ENCODE peak calls at places on chromosomes 12 and 14, in seven cellular contexts. C is HepG2, J is fibroblast of villous mesenchyme, H is neural crest cell, S is right atrium auricular region, M is natural killer cell, F is astrocyte of the spinal cord. Z is an unnamed sample.

GRCh38 chr14:103836976-103837725 is 10.2 kb downstream of the PPP1R13B start:
- DNase-seq in J (no peak), M (no peak), H (no peak), F (no peak), C (no peak), S (no peak), Z (no peak)

GRCh38 chr12:59040043-59040442 is 119.7 kb upstream of the LRIG3 start:
- DNase-seq in J (no peak), H (no peak), F (no peak), C (no peak), S (no peak), M (no peak), Z (no peak)

GRCh38 chr12:63897931-63898330 is 53.4 kb downstream of the SRGAP1 start:
- DNase-seq in F (peak), M (no peak), S (no peak), H (no peak), C (no peak), J (peak), Z (no peak)

GRCh38 chr12:107014050-107014449 is 27.1 kb upstream of the MTERF2 start:
- DNase-seq in M (no peak), J (no peak), H (no peak), S (no peak), C (peak), F (no peak), Z (no peak)

GRCh38 chr12:916240-916639 is 33.3 kb downstream of the RAD52 start:
- DNase-seq in H (no peak), C (no peak), F (no peak), S (no peak), M (no peak), J (no peak), Z (no peak)

GRCh38 chr14:96748371-96748770 is 48.8 kb upstream of the VRK1 start:
- DNase-seq in J (no peak), H (no peak), S (no peak), F (no peak), C (no peak), M (no peak), Z (no peak)

GRCh38 chr14:48275301-48275700 is 599.9 kb upstream of the MDGA2 start:
- DNase-seq in F (peak), H (no peak), S (no peak), M (no peak), C (no peak), J (no peak), Z (no peak)

GRCh38 chr12:55899035-55899434 is 28.7 kb downstream of the PYM1 start:
- DNase-seq in M (no peak), H (no peak), J (peak), S (no peak), C (peak), F (peak), Z (no peak)

GRCh38 chr14:20782280-20782890 is 1.3 kb downstream of the RNASE6 start:
- DNase-seq in S (no peak), H (no peak), C (no peak), J (no peak), M (no peak), F (no peak), Z (no peak)

GRCh38 chr14:102226356-102227125 is 78.4 kb downstream of the MOK start:
- DNase-seq in C (no peak), F (no peak), J (no peak), H (no peak), S (no peak), M (no peak), Z (no peak)

GRCh38 chr12:1837541-1838206 is 17.3 kb downstream of the LRTM2 start:
- DNase-seq in M (no peak), C (peak), J (peak), F (peak), S (no peak), H (peak), Z (no peak)

GRCh38 chr14:64110832-64111231 is 183.3 kb downstream of the ESR2 start:
- DNase-seq in H (no peak), F (no peak), C (no peak), J (no peak), S (no peak), M (no peak), Z (no peak)

GRCh38 chr12:69821032-69821431 is 4.0 kb upstream of the MYRFL start:
- DNase-seq in S (no peak), C (no peak), H (no peak), M (no peak), F (no peak), J (no peak), Z (no peak)

GRCh38 chr14:52031781-52032180 is 37.1 kb downstream of the NID2 start:
- DNase-seq in M (no peak), F (peak), H (no peak), S (no peak), C (no peak), J (peak), Z (no peak)

GRCh38 chr12:52949413-52950331 is 754 bp downstream of the KRT18 start:
- DNase-seq in M (no peak), C (peak), H (no peak), F (peak), S (no peak), J (peak), Z (peak)

GRCh38 chr12:93572712-93573551 is 457 bp downstream of the SOCS2 start:
- DNase-seq in S (no peak), C (no peak), J (peak), F (peak), H (peak), M (peak), Z (peak)

GRCh38 chr12:93571854-93572711 is at the start of gene SOCS2:
- DNase-seq in M (peak), C (no peak), J (peak), F (no peak), S (no peak), H (peak), Z (peak)

GRCh38 chr12:93569656-93570551 is 2.6 kb upstream of the SOCS2 start:
- DNase-seq in S (peak), M (peak), C (peak), F (peak), J (peak), H (peak), Z (peak)

GRCh38 chr12:93570552-93571359 is 1.7 kb upstream of the SOCS2 start:
- DNase-seq in F (peak), H (peak), J (peak), M (peak), C (peak), S (peak), Z (peak)

GRCh38 chr12:93571360-93571853 is 1.1 kb upstream of the SOCS2 start:
- DNase-seq in C (peak), F (peak), M (peak), S (peak), H (peak), J (peak), Z (peak)
- TF ChIP-seq CTCF in C (peak), F (peak), M (peak), S (no peak), H (peak), J (peak), Z (peak)

GRCh38 chr14:71720978-71721624 is 211.1 kb upstream of the RGS6 start:
- DNase-seq in C (peak), J (peak), H (peak), F (peak), S (no peak), M (no peak), Z (no peak)
- TF ChIP-seq CTCF in C (peak), J (peak), H (peak), F (peak), S (no peak), M (peak), Z (peak)

DNA sequence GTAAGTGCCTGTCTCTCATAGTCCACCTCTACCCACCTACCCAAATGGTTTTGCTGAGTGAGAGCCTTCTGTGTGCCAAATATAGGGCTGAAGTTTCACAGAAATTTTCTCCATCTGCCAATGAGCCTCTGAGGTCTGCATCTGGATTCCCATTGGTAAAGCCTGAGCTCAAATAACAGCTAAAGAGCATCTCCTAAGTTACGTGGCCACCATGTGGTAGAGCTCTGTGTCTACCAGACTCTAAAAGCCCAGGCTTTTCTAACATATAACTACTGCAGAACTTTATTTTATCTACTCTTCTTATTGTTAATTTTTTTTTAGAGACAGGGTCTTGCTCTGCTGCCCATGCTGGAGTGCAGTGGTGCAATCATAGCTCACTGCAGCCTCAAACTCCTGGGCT is 16.0 kb downstream of the AMDHD1 start:
- DNase-seq in M (no peak), C (peak), H (no peak), J (no peak), F (peak), S (no peak), Z (no peak)
- TF ChIP-seq CTCF in M (no peak), C (peak), H (no peak), J (no peak), F (peak), S (no peak), Z (peak)

DNA sequence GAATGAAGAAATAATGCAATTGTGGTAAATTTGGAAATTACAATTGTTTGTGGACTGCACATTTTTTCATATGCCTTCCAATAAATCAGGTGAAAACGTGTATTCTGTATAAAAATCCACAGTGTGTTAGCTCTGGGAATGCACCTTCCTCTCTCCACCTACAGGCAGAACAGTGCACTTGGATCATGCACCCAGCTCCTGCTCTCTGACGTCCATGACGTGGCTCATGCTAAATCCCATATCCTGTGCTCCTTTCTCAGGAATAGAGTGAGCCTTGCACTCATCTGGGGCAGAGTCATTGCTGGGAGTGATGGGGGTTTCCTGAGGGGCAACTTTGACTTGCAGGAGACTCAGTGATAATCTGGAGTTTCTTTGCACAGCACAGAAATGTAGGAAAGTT is 1282.1 kb downstream of the TMEM121 start:
- DNase-seq in H (no peak), J (no peak), C (no peak), S (no peak), M (no peak), F (no peak), Z (no peak)
- TF ChIP-seq CTCF in H (no peak), J (no peak), C (no peak), S (no peak), M (no peak), F (no peak), Z (no peak)

GRCh38 chr12:49357099-49357678 is 10.1 kb upstream of the SPATS2 start:
- DNase-seq in F (peak), C (no peak), S (no peak), J (peak), M (no peak), H (no peak), Z (no peak)
- TF ChIP-seq CTCF in F (peak), C (peak), S (no peak), J (peak), M (peak), H (peak), Z (peak)

GRCh38 chr14:33402604-33403003 is 463.9 kb downstream of the NPAS3 start:
- DNase-seq in M (no peak), S (no peak), F (no peak), C (no peak), J (no peak), H (no peak), Z (no peak)

GRCh38 chr14:33406766-33407165 is 468.1 kb downstream of the NPAS3 start:
- DNase-seq in F (no peak), C (no peak), J (no peak), S (no peak), H (no peak), M (no peak), Z (no peak)

GRCh38 chr14:33404964-33405574 is 466.4 kb downstream of the NPAS3 start:
- DNase-seq in J (no peak), F (no peak), C (no peak), M (no peak), S (no peak), H (peak), Z (no peak)

GRCh38 chr14:33401326-33401725 is 462.6 kb downstream of the NPAS3 start:
- DNase-seq in J (no peak), F (no peak), C (peak), S (no peak), M (no peak), H (no peak), Z (no peak)

DNA sequence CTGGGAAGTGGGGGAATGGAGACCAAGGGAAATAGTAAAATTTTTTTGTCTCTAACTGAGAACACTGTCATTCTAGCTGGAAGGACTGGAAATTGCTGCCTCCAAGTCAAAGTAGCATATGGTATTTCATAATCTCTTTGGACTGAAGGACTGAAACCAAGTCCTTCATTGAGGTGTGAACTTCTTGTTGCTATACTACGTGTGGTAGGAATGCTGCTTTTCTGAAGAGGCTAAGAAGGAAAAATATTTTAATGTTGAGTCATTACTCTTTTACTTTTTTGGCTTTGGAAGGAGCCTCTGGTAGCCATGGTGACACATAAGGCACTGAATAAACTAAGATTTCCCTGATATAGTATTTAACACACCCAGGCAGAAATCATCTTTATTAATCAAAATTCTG is 465.4 kb downstream of the NPAS3 start:
- DNase-seq in C (no peak), F (peak), S (no peak), J (peak), H (no peak), M (no peak), Z (no peak)
- TF ChIP-seq CTCF in C (no peak), F (no peak), S (no peak), J (no peak), H (no peak), M (no peak), Z (no peak)

Z was measured in progenitor cell of endocrine pancreas.